ENCODE peak calls at places on chromosomes 11 and 22, in six cellular contexts. Q is globus pallidus; U is activated CD8-positive, alpha-beta memory T cell treated with anti-CD3 and anti-CD28 coated beads, Interleukin-2, amount 50 U/mL, for 48 hours; A is activated CD4-positive, alpha-beta memory T cell treated with anti-CD3 and anti-CD28 coated beads for 36 hours; N is type B pancreatic cell; T is stimulated activated CD8-positive, alpha-beta memory T cell treated with anti-CD3 and anti-CD28 coated beads, Interleukin-7, amount 100 ng/mL, for 1 hour. Y is an unnamed sample.
A peak's percentile ranks its signal among the peaks of the same experiment; 100 is the strongest.

GRCh38 chr11:62601114-62601363 is 626 bp downstream of the MTA2 start:
- DNase-seq in Q (no peak), U (no peak), A (peak; percentile 59), N (no peak), T (no peak), Y (peak; percentile 7)

GRCh38 chr11:11806074-11806473 is 35.7 kb upstream of the USP47 start:
- DNase-seq in Q (no peak), U (no peak), A (no peak), N (no peak), T (no peak), Y (no peak)

GRCh38 chr11:64447717-64448598 is 89.0 kb downstream of the RPS6KA4 start:
- DNase-seq in Q (peak; percentile 67), U (no peak), A (no peak), N (no peak), T (no peak), Y (peak; percentile 60)

GRCh38 chr11:5992604-5993251 is 5.9 kb upstream of the OR52L1 start:
- DNase-seq in Q (no peak), U (no peak), A (no peak), N (no peak), T (no peak), Y (no peak)

GRCh38 chr11:24932110-24933000 is 435.5 kb downstream of the LUZP2 start:
- DNase-seq in Q (no peak), U (no peak), A (no peak), N (no peak), T (no peak), Y (no peak)

GRCh38 chr11:128476729-128477128 is 110.6 kb downstream of the ETS1 start:
- DNase-seq in Q (no peak), U (no peak), A (peak; percentile 84), N (no peak), T (no peak), Y (no peak)

GRCh38 chr22:23534201-23534850 is 45.8 kb downstream of the IGLL1 start:
- DNase-seq in Q (no peak), U (no peak), A (no peak), N (no peak), T (no peak), Y (no peak)

GRCh38 chr11:69463181-69463891 is 18.1 kb upstream of the LINC01488 start:
- DNase-seq in Q (no peak), U (no peak), A (no peak), N (no peak), T (no peak), Y (no peak)

GRCh38 chr11:1992111-1992510 is 5.5 kb downstream of the H19 start:
- DNase-seq in Q (no peak), U (no peak), A (no peak), N (no peak), T (no peak), Y (no peak)

GRCh38 chr11:112292188-112292587 is 31.5 kb upstream of the PLET1 start:
- DNase-seq in Q (no peak), U (no peak), A (no peak), N (no peak), T (no peak), Y (no peak)

GRCh38 chr11:61794579-61794978 is 1.9 kb downstream of the FEN1 start:
- DNase-seq in Q (no peak), U (no peak), A (no peak), N (no peak), T (no peak), Y (no peak)

GRCh38 chr11:105071060-105071732 is 26.1 kb upstream of the CARD16 start:
- DNase-seq in Q (no peak), U (no peak), A (no peak), N (no peak), T (no peak), Y (no peak)

GRCh38 chr11:10898763-10899541 is 41.1 kb upstream of the ZBED5 start:
- DNase-seq in Q (no peak), U (no peak), A (no peak), N (no peak), T (no peak), Y (no peak)

GRCh38 chr11:105244157-105244820 is 104.7 kb upstream of the CARD18 start:
- DNase-seq in Q (no peak), U (no peak), A (no peak), N (no peak), T (no peak), Y (no peak)

GRCh38 chr22:19526076-19526701 is 2.0 kb upstream of the CLDN5 start:
- DNase-seq in Q (no peak), U (no peak), A (no peak), N (no peak), T (no peak), Y (no peak)

GRCh38 chr11:126628790-126629621 is 273.5 kb downstream of the ST3GAL4 start:
- DNase-seq in Q (peak; percentile 94), U (no peak), A (no peak), N (no peak), T (no peak), Y (no peak)

GRCh38 chr22:20423636-20424511 is 13.8 kb downstream of the SCARF2 start:
- DNase-seq in Q (peak; percentile 47), U (no peak), A (no peak), N (no peak), T (no peak), Y (no peak)

GRCh38 chr11:66066751-66067150 is 3.3 kb upstream of the PACS1 start:
- DNase-seq in Q (no peak), U (no peak), A (no peak), N (no peak), T (no peak), Y (no peak)

GRCh38 chr22:37259540-37260029 is 15.5 kb upstream of the RAC2 start:
- DNase-seq in Q (no peak), U (peak; percentile 56), A (peak; percentile 49), N (no peak), T (no peak), Y (no peak)

GRCh38 chr11:35235944-35236666 is 97.1 kb downstream of the CD44 start:
- DNase-seq in Q (no peak), U (peak; percentile 65), A (peak; percentile 83), N (no peak), T (no peak), Y (no peak)

GRCh38 chr11:39741066-39741465 is 1718.4 kb downstream of the LRRC4C start:
- DNase-seq in Q (no peak), U (no peak), A (no peak), N (no peak), T (no peak), Y (no peak)